ENCODE peak calls at places on chromosome 14, in nine cellular contexts. P, K, G, J, I, O, M, W and U are unnamed samples. For H3K4me1, the result is how much of the 10 kb centered on the place peaks cover.

GRCh38 chr14:28577187-28577586 is 189.4 kb upstream of the FOXG1 start:
- DNase-seq in J (no peak), G (no peak), O (no peak), I (no peak), W (no peak), K (no peak), M (no peak), P (no peak), U (no peak)

GRCh38 chr14:54261283-54261682 is 135.5 kb upstream of the CDKN3 start:
- DNase-seq in M (no peak), I (no peak), G (no peak), J (no peak), W (no peak), K (no peak), P (no peak), O (no peak), U (no peak)

GRCh38 chr14:24741871-24742270 is 107.9 kb upstream of the GZMB start:
- DNase-seq in P (no peak), O (no peak), K (no peak), M (no peak), W (no peak), J (no peak), I (no peak), G (no peak), U (no peak)

GRCh38 chr14:71399057-71399487 is 491.8 kb downstream of the PCNX1 start:
- DNase-seq in I (no peak), O (no peak), G (no peak), W (no peak), K (no peak), P (no peak), J (no peak), M (no peak), U (no peak)

GRCh38 chr14:103562135-103562384 is 397 bp downstream of the BAG5 start:
- DNase-seq in I (no peak), K (no peak), G (no peak), M (peak), J (no peak), W (no peak), O (no peak), P (no peak), U (no peak)

GRCh38 chr14:24874514-24875202 is 175.3 kb downstream of the STXBP6 start:
- DNase-seq in W (no peak), O (no peak), K (no peak), M (no peak), P (no peak), J (no peak), G (no peak), I (no peak), U (no peak)

GRCh38 chr14:73771848-73772705 is 57.9 kb upstream of the PNMA1 start:
- DNase-seq in I (no peak), P (peak), K (peak), M (peak), O (peak), J (peak), G (peak), W (no peak), U (peak)

GRCh38 chr14:104240426-104241157 is 102.2 kb downstream of the KIF26A start:
- DNase-seq in I (no peak), K (peak), W (no peak), P (no peak), G (no peak), M (no peak), O (no peak), J (peak), U (no peak)

GRCh38 chr14:103706551-103707328 is 8.5 kb downstream of the XRCC3 start:
- DNase-seq in O (no peak), W (no peak), J (no peak), I (no peak), K (no peak), M (no peak), P (no peak), G (no peak), U (no peak)

GRCh38 chr14:70808402-70809237 is 693 bp downstream of the MAP3K9 start:
- DNase-seq in G (peak), I (no peak), J (peak), O (peak), M (no peak), P (peak), W (no peak), K (peak), U (no peak)

GRCh38 chr14:39318574-39318973 is 84.9 kb downstream of the MIA2 start:
- DNase-seq in G (no peak), J (no peak), O (no peak), W (no peak), I (no peak), M (no peak), P (no peak), K (no peak), U (no peak)

GRCh38 chr14:76077340-76077739 is 74.4 kb upstream of the GPATCH2L start:
- DNase-seq in G (no peak), O (no peak), J (no peak), I (no peak), W (no peak), P (no peak), M (no peak), K (no peak), U (no peak)
- TF ChIP-seq CTCF in G (no peak), O (no peak), J (no peak), I (no peak), W (no peak), P (no peak), M (no peak), K (no peak), U (no peak)

DNA sequence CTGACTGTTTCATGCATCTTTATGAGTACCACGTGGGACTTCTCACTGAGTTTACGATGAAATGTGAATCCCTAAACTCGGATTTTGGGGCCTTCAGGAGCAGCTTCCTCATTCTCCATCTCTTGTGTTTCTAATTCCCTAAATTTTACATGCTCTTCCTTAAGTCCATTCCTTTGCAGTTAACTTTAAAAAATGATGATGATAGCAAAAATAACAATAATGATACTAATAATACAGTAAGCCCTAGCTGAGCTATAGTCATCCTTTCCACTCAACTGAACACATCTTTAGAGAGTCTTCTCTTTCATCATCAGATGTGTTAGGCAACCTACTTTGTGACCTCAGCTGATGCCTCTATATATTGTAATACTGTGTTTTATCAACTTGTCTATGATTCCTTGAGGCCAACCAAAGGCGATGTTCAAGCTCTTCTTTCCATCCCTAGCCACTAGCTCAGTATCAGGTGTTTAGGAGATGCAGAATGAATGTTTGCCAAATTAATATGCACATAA is 1196.4 kb downstream of the VRK1 start:
- DNase-seq in O (no peak), I (no peak), G (no peak), J (no peak), K (no peak), M (no peak), P (no peak), W (no peak), U (no peak)
- H3K4me1 ChIP-seq in O (under half), I (under half), G (under half), J (under half), K (under half), M (under half), P (under half), W (under half), U (under half)

DNA sequence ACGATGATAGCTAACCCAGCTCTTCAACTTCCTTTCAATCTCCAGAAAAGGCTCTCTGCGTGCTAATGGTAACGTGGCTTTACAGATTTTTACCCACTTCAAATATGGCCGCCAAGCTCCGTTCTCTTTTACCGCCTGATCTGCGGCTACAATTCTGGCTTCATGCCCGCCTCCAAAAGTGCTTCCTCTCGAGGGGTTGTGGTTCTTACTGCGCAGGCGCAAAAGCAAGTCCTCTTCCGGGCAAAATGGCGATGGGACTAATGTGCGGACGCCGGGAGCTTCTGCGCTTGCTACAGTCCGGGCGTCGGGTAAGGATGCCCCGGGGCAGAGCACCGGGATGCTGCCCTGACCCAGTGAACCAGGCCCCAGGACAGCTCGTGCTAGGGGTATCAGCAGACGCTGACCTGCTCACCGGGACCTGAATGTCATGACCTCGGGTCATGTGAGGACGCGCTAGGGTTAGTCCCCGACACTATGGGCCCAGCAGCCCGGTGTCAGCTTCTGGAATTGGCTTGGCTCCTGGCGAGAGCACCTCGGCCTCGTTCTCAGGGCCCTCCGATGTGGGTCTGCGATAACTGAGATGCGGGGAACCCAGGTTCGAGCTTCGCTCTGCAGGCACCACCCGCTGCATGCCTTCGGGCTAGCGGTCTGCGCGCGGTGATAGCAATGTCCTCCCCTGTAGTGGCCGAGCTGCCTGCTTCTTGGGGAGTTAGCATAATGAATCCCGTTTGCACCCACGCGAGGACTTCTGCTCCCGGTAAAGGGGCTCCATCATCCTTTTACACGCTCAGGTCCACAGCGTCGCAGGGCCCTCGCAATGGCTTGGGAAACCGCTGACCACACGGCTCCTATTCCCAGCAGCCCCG is at the start of gene OXA1L:
- DNase-seq in W (peak), O (peak), K (peak), P (peak), I (peak), M (peak), G (peak), J (peak), U (peak)
- TF ChIP-seq POLR2A in W (peak), O (no peak), K (no peak), P (peak), I (peak), M (peak), G (peak), J (peak), U (peak)

DNA sequence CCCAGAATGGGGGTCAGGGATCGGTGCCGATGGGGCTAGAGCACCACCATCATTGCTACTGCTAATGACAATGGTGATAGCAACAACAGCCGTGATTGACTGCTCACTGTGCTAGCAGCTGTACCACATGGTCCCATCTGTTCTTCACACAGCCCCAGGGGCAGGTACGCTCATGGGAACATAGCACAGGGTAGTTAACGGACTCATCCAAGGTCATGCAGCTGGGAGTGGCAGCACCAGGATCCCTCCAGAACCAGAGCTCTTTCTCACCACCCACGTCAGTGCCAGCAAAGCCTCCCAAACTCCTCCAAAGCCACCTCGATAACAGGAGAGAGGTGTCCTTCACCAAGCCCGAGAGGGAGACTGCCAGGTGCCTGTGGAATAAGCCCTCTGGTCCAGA is 11.2 kb upstream of the DYNC1H1 start:
- DNase-seq in J (peak), M (no peak), W (no peak), K (no peak), G (peak), P (no peak), I (no peak), O (no peak), U (no peak)
- TF ChIP-seq CTCF in J (no peak), M (no peak), W (no peak), K (no peak), G (no peak), P (no peak), I (no peak), O (no peak), U (no peak)